ENCODE peak calls at places on chromosome 7, in seven cellular contexts. K is GM06990, Q is astrocyte of the spinal cord, R is NCI-H1105 treated with DMSO at 0.1 percent for 48 hours, M is aorta, T is foreskin melanocyte, O is GM23338. D is an unnamed sample.
A peak's percentile ranks its signal among the peaks of the same experiment; 100 is the strongest.

GRCh38 chr7:45898241-45898640 is 10.0 kb downstream of the IGFBP1 start:
- DNase-seq in K (no peak), Q (no peak), R (no peak), M (no peak), T (no peak), O (no peak), D (no peak)

GRCh38 chr7:28544453-28545142 is 132.3 kb downstream of the CREB5 start:
- DNase-seq in K (no peak), Q (no peak), R (no peak), M (no peak), T (no peak), O (no peak), D (no peak)

GRCh38 chr7:156892086-156892800 is 740 bp downstream of the LMBR1 start:
- DNase-seq in K (peak; percentile 78), Q (no peak), R (peak; percentile 44), M (peak; percentile 87), T (no peak), O (peak; percentile 83), D (peak; percentile 50)

GRCh38 chr7:122528879-122529481 is 169.9 kb downstream of the RNF133 start:
- DNase-seq in K (no peak), Q (peak; percentile 60), R (peak; percentile 58), M (no peak), T (no peak), O (peak; percentile 66), D (no peak)

GRCh38 chr7:108335264-108335918 is 120.8 kb downstream of the NRCAM start:
- DNase-seq in K (no peak), Q (peak; percentile 18), R (peak; percentile 86), M (no peak), T (no peak), O (peak; percentile 11), D (no peak)

GRCh38 chr7:151428393-151429231 is 11.3 kb downstream of the CRYGN start:
- DNase-seq in K (no peak), Q (peak; percentile 90), R (no peak), M (no peak), T (no peak), O (no peak), D (no peak)

GRCh38 chr7:134625571-134625970 is 21.1 kb upstream of the BPGM start:
- DNase-seq in K (no peak), Q (peak; percentile 73), R (no peak), M (no peak), T (no peak), O (no peak), D (no peak)

GRCh38 chr7:7103343-7104313 is 78.7 kb upstream of the C1GALT1 start:
- DNase-seq in K (no peak), Q (peak; percentile 82), R (peak; percentile 59), M (no peak), T (peak; percentile 56), O (peak; percentile 77), D (peak; percentile 19)

GRCh38 chr7:44121761-44122420 is 1.5 kb downstream of the POLD2 start:
- DNase-seq in K (no peak), Q (no peak), R (no peak), M (no peak), T (no peak), O (no peak), D (no peak)

GRCh38 chr7:78020131-78020873 is 221.7 kb downstream of the PHTF2 start:
- DNase-seq in K (peak; percentile 17), Q (peak; percentile 81), R (peak; percentile 79), M (no peak), T (peak; percentile 80), O (peak; percentile 75), D (peak; percentile 32)

GRCh38 chr7:1274876-1275684 is 42.4 kb downstream of the UNCX start:
- DNase-seq in K (no peak), Q (no peak), R (no peak), M (peak; percentile 66), T (no peak), O (no peak), D (no peak)

GRCh38 chr7:100963874-100964273 is 5.5 kb upstream of the MUC12 start:
- DNase-seq in K (no peak), Q (no peak), R (no peak), M (no peak), T (no peak), O (no peak), D (no peak)

GRCh38 chr7:24722386-24723177 is 34.7 kb downstream of the GSDME start:
- DNase-seq in K (no peak), Q (peak; percentile 52), R (no peak), M (no peak), T (no peak), O (peak; percentile 66), D (no peak)

GRCh38 chr7:20199015-20199737 is 18.0 kb downstream of the MACC1 start:
- DNase-seq in K (peak; percentile 68), Q (peak; percentile 69), R (peak; percentile 72), M (peak; percentile 77), T (no peak), O (no peak), D (no peak)

GRCh38 chr7:1940402-1940786 is 270.3 kb downstream of the ELFN1 start:
- DNase-seq in K (peak; percentile 84), Q (peak; percentile 65), R (no peak), M (peak; percentile 79), T (peak; percentile 95), O (no peak), D (peak; percentile 94)

GRCh38 chr7:127189885-127190284 is 62.9 kb downstream of the GRM8 start:
- DNase-seq in K (no peak), Q (no peak), R (peak; percentile 96), M (no peak), T (no peak), O (peak; percentile 9), D (no peak)

GRCh38 chr7:128274890-128275603 is 34.0 kb downstream of the LEP start:
- DNase-seq in K (no peak), Q (no peak), R (no peak), M (no peak), T (no peak), O (no peak), D (no peak)

GRCh38 chr7:95996174-95996573 is 223.8 kb downstream of the DYNC1I1 start:
- DNase-seq in K (no peak), Q (no peak), R (no peak), M (no peak), T (no peak), O (no peak), D (no peak)

GRCh38 chr7:65233409-65234034 is 140.1 kb upstream of the ZNF92 start:
- DNase-seq in K (no peak), Q (no peak), R (no peak), M (no peak), T (no peak), O (no peak), D (no peak)

GRCh38 chr7:157975401-157976372 is 611.9 kb downstream of the PTPRN2 start:
- DNase-seq in K (no peak), Q (no peak), R (no peak), M (no peak), T (no peak), O (no peak), D (no peak)

GRCh38 chr7:143361552-143362125 is 874 bp downstream of the FAM131B start:
- DNase-seq in K (no peak), Q (no peak), R (peak; percentile 57), M (no peak), T (no peak), O (peak; percentile 69), D (no peak)

GRCh38 chr7:28036748-28037147 is 143.8 kb downstream of the JAZF1 start:
- DNase-seq in K (no peak), Q (no peak), R (no peak), M (no peak), T (no peak), O (no peak), D (no peak)

GRCh38 chr7:2445898-2446555 is 30.2 kb downstream of the GRIFIN start:
- DNase-seq in K (no peak), Q (no peak), R (no peak), M (no peak), T (no peak), O (no peak), D (no peak)

D was measured in GM12891.